ENCODE peak calls at places on chromosomes 4 and X, in ten cellular contexts. One of them, this sample, is unnamed.

GRCh38 chr4:2925931-2926860 is 37.0 kb downstream of the NOP14 start:
- DNase-seq in KG1: no peak
- DNase-seq in AG04449: no peak
- DNase-seq in foreskin fibroblast: no peak
- DNase-seq in A673: no peak
- DNase-seq in cerebellum: no peak
- DNase-seq in IMR-90: no peak
- DNase-seq in HFF-Myc: no peak
- DNase-seq in breast epithelium: no peak
- DNase-seq in M059J: no peak
- DNase-seq in this sample: no peak

GRCh38 chrX:24113161-24113560 is 36.4 kb upstream of the ZFX start:
- DNase-seq in KG1: no peak
- DNase-seq in AG04449: no peak
- DNase-seq in foreskin fibroblast: peak; percentile 33
- DNase-seq in A673: no peak
- DNase-seq in cerebellum: no peak
- DNase-seq in IMR-90: peak; percentile 76
- DNase-seq in HFF-Myc: peak; percentile 43
- DNase-seq in breast epithelium: no peak
- DNase-seq in M059J: peak; percentile 16
- DNase-seq in this sample: no peak

GRCh38 chrX:39857780-39858179 is 240.0 kb downstream of the BCOR start:
- DNase-seq in KG1: no peak
- DNase-seq in AG04449: no peak
- DNase-seq in foreskin fibroblast: no peak
- DNase-seq in A673: no peak
- DNase-seq in cerebellum: no peak
- DNase-seq in IMR-90: no peak
- DNase-seq in HFF-Myc: no peak
- DNase-seq in breast epithelium: no peak
- DNase-seq in M059J: peak; percentile 87
- DNase-seq in this sample: no peak

GRCh38 chr4:38949416-38950051 is 81.9 kb downstream of the FAM114A1 start:
- DNase-seq in KG1: no peak
- DNase-seq in AG04449: no peak
- DNase-seq in foreskin fibroblast: no peak
- DNase-seq in A673: no peak
- DNase-seq in cerebellum: peak; percentile 68
- DNase-seq in IMR-90: peak; percentile 70
- DNase-seq in HFF-Myc: no peak
- DNase-seq in breast epithelium: no peak
- DNase-seq in M059J: peak; percentile 69
- DNase-seq in this sample: no peak

GRCh38 chrX:47311857-47312774 is 58.3 kb upstream of the ZNF157 start:
- DNase-seq in KG1: no peak
- DNase-seq in AG04449: peak; percentile 4
- DNase-seq in foreskin fibroblast: peak; percentile 50
- DNase-seq in A673: peak; percentile 71
- DNase-seq in cerebellum: peak; percentile 21
- DNase-seq in IMR-90: peak; percentile 63
- DNase-seq in HFF-Myc: peak; percentile 26
- DNase-seq in breast epithelium: no peak
- DNase-seq in M059J: peak; percentile 68
- DNase-seq in this sample: peak; percentile 73

GRCh38 chrX:31331928-31332327 is 260.1 kb upstream of the FTHL17 start:
- DNase-seq in KG1: no peak
- DNase-seq in AG04449: no peak
- DNase-seq in foreskin fibroblast: no peak
- DNase-seq in A673: no peak
- DNase-seq in cerebellum: no peak
- DNase-seq in IMR-90: no peak
- DNase-seq in HFF-Myc: no peak
- DNase-seq in breast epithelium: no peak
- DNase-seq in M059J: peak; percentile 55
- DNase-seq in this sample: no peak

GRCh38 chr4:182924497-182924896 is 7.3 kb upstream of the DCTD start:
- DNase-seq in KG1: no peak
- DNase-seq in AG04449: no peak
- DNase-seq in foreskin fibroblast: no peak
- DNase-seq in A673: no peak
- DNase-seq in cerebellum: no peak
- DNase-seq in IMR-90: peak; percentile 92
- DNase-seq in HFF-Myc: no peak
- DNase-seq in breast epithelium: no peak
- DNase-seq in M059J: no peak
- DNase-seq in this sample: no peak

GRCh38 chr4:46818604-46819003 is 90.4 kb downstream of the COX7B2 start:
- DNase-seq in KG1: no peak
- DNase-seq in AG04449: no peak
- DNase-seq in foreskin fibroblast: no peak
- DNase-seq in A673: no peak
- DNase-seq in cerebellum: no peak
- DNase-seq in IMR-90: no peak
- DNase-seq in HFF-Myc: no peak
- DNase-seq in breast epithelium: no peak
- DNase-seq in M059J: peak; percentile 58
- DNase-seq in this sample: no peak

GRCh38 chrX:81280148-81280547 is 78.2 kb downstream of the SH3BGRL start:
- DNase-seq in KG1: no peak
- DNase-seq in AG04449: no peak
- DNase-seq in foreskin fibroblast: no peak
- DNase-seq in A673: peak; percentile 17
- DNase-seq in cerebellum: no peak
- DNase-seq in IMR-90: no peak
- DNase-seq in HFF-Myc: no peak
- DNase-seq in breast epithelium: no peak
- DNase-seq in M059J: no peak
- DNase-seq in this sample: no peak

GRCh38 chr4:54228064-54228527 is 997 bp upstream of the PDGFRA start:
- DNase-seq in KG1: no peak
- DNase-seq in AG04449: no peak
- DNase-seq in foreskin fibroblast: peak; percentile 88
- DNase-seq in A673: peak; percentile 37
- DNase-seq in cerebellum: peak; percentile 33
- DNase-seq in IMR-90: peak; percentile 82
- DNase-seq in HFF-Myc: peak; percentile 64
- DNase-seq in breast epithelium: peak; percentile 59
- DNase-seq in M059J: peak; percentile 62
- DNase-seq in this sample: peak; percentile 62

GRCh38 chrX:153688900-153689590 is 1.3 kb downstream of the SLC6A8 start:
- DNase-seq in KG1: no peak
- DNase-seq in AG04449: no peak
- DNase-seq in foreskin fibroblast: peak; percentile 33
- DNase-seq in A673: no peak
- DNase-seq in cerebellum: peak; percentile 40
- DNase-seq in IMR-90: peak; percentile 6
- DNase-seq in HFF-Myc: no peak
- DNase-seq in breast epithelium: peak; percentile 50
- DNase-seq in M059J: peak; percentile 45
- DNase-seq in this sample: no peak

GRCh38 chr4:40395166-40395900 is 60.2 kb downstream of the CHRNA9 start:
- DNase-seq in KG1: no peak
- DNase-seq in AG04449: no peak
- DNase-seq in foreskin fibroblast: no peak
- DNase-seq in A673: no peak
- DNase-seq in cerebellum: no peak
- DNase-seq in IMR-90: no peak
- DNase-seq in HFF-Myc: no peak
- DNase-seq in breast epithelium: no peak
- DNase-seq in M059J: no peak
- DNase-seq in this sample: no peak

GRCh38 chr4:20881658-20882057 is 181.4 kb downstream of the PACRGL start:
- DNase-seq in KG1: no peak
- DNase-seq in AG04449: no peak
- DNase-seq in foreskin fibroblast: no peak
- DNase-seq in A673: no peak
- DNase-seq in cerebellum: no peak
- DNase-seq in IMR-90: no peak
- DNase-seq in HFF-Myc: no peak
- DNase-seq in breast epithelium: no peak
- DNase-seq in M059J: no peak
- DNase-seq in this sample: no peak

GRCh38 chr4:54901202-54901601 is 224.2 kb downstream of the KDR start:
- DNase-seq in KG1: no peak
- DNase-seq in AG04449: no peak
- DNase-seq in foreskin fibroblast: no peak
- DNase-seq in A673: no peak
- DNase-seq in cerebellum: no peak
- DNase-seq in IMR-90: no peak
- DNase-seq in HFF-Myc: no peak
- DNase-seq in breast epithelium: no peak
- DNase-seq in M059J: no peak
- DNase-seq in this sample: no peak

GRCh38 chr4:3208826-3209225 is 40.1 kb upstream of the MSANTD1 start:
- DNase-seq in KG1: no peak
- DNase-seq in AG04449: no peak
- DNase-seq in foreskin fibroblast: no peak
- DNase-seq in A673: no peak
- DNase-seq in cerebellum: no peak
- DNase-seq in IMR-90: no peak
- DNase-seq in HFF-Myc: no peak
- DNase-seq in breast epithelium: no peak
- DNase-seq in M059J: no peak
- DNase-seq in this sample: no peak

GRCh38 chrX:50448565-50448964 is 22.1 kb downstream of the DGKK start:
- DNase-seq in KG1: no peak
- DNase-seq in AG04449: no peak
- DNase-seq in foreskin fibroblast: no peak
- DNase-seq in A673: no peak
- DNase-seq in cerebellum: no peak
- DNase-seq in IMR-90: peak; percentile 1
- DNase-seq in HFF-Myc: no peak
- DNase-seq in breast epithelium: no peak
- DNase-seq in M059J: peak; percentile 31
- DNase-seq in this sample: peak; percentile 75

GRCh38 chr4:107939307-107939706 is 8.0 kb downstream of the CYP2U1 start:
- DNase-seq in KG1: no peak
- DNase-seq in AG04449: peak; percentile 52
- DNase-seq in foreskin fibroblast: peak; percentile 31
- DNase-seq in A673: no peak
- DNase-seq in cerebellum: no peak
- DNase-seq in IMR-90: peak; percentile 56
- DNase-seq in HFF-Myc: no peak
- DNase-seq in breast epithelium: no peak
- DNase-seq in M059J: no peak
- DNase-seq in this sample: no peak

GRCh38 chr4:182370491-182370890 is 127.3 kb downstream of the TENM3 start:
- DNase-seq in KG1: no peak
- DNase-seq in AG04449: no peak
- DNase-seq in foreskin fibroblast: no peak
- DNase-seq in A673: no peak
- DNase-seq in cerebellum: no peak
- DNase-seq in IMR-90: peak; percentile 27
- DNase-seq in HFF-Myc: no peak
- DNase-seq in breast epithelium: no peak
- DNase-seq in M059J: no peak
- DNase-seq in this sample: no peak

GRCh38 chr4:153471691-153472080 is 5.5 kb downstream of the TMEM131L start:
- DNase-seq in KG1: no peak
- DNase-seq in AG04449: no peak
- DNase-seq in foreskin fibroblast: no peak
- DNase-seq in A673: no peak
- DNase-seq in cerebellum: no peak
- DNase-seq in IMR-90: no peak
- DNase-seq in HFF-Myc: no peak
- DNase-seq in breast epithelium: no peak
- DNase-seq in M059J: no peak
- DNase-seq in this sample: peak; percentile 31

GRCh38 chrX:119602701-119603255 is 3.4 kb downstream of the NKRF start:
- DNase-seq in KG1: no peak
- DNase-seq in AG04449: no peak
- DNase-seq in foreskin fibroblast: no peak
- DNase-seq in A673: no peak
- DNase-seq in cerebellum: no peak
- DNase-seq in IMR-90: no peak
- DNase-seq in HFF-Myc: no peak
- DNase-seq in breast epithelium: no peak
- DNase-seq in M059J: peak; percentile 24
- DNase-seq in this sample: no peak

GRCh38 chr4:158914178-158914577 is 145.4 kb downstream of the FNIP2 start:
- DNase-seq in KG1: no peak
- DNase-seq in AG04449: peak; percentile 59
- DNase-seq in foreskin fibroblast: peak; percentile 78
- DNase-seq in A673: peak; percentile 70
- DNase-seq in cerebellum: no peak
- DNase-seq in IMR-90: peak; percentile 84
- DNase-seq in HFF-Myc: no peak
- DNase-seq in breast epithelium: no peak
- DNase-seq in M059J: peak; percentile 79
- DNase-seq in this sample: no peak

GRCh38 chrX:136202889-136203288 is 48.3 kb downstream of the MAP7D3 start:
- DNase-seq in KG1: no peak
- DNase-seq in AG04449: no peak
- DNase-seq in foreskin fibroblast: no peak
- DNase-seq in A673: no peak
- DNase-seq in cerebellum: no peak
- DNase-seq in IMR-90: peak; percentile 30
- DNase-seq in HFF-Myc: no peak
- DNase-seq in breast epithelium: no peak
- DNase-seq in M059J: peak; percentile 65
- DNase-seq in this sample: no peak

GRCh38 chr4:71974681-71975080 is 57.1 kb upstream of the NPFFR2 start:
- DNase-seq in KG1: no peak
- DNase-seq in AG04449: no peak
- DNase-seq in foreskin fibroblast: no peak
- DNase-seq in A673: no peak
- DNase-seq in cerebellum: no peak
- DNase-seq in IMR-90: peak; percentile 6
- DNase-seq in HFF-Myc: no peak
- DNase-seq in breast epithelium: no peak
- DNase-seq in M059J: peak; percentile 41
- DNase-seq in this sample: no peak

GRCh38 chr4:90127706-90128345 is 632 bp downstream of the CCSER1 start:
- DNase-seq in KG1: no peak
- DNase-seq in AG04449: no peak
- DNase-seq in foreskin fibroblast: no peak
- DNase-seq in A673: no peak
- DNase-seq in cerebellum: peak; percentile 65
- DNase-seq in IMR-90: no peak
- DNase-seq in HFF-Myc: no peak
- DNase-seq in breast epithelium: no peak
- DNase-seq in M059J: no peak
- DNase-seq in this sample: no peak

GRCh38 chrX:57918750-57919436 is 8.6 kb upstream of the ZXDA start:
- DNase-seq in KG1: no peak
- DNase-seq in AG04449: no peak
- DNase-seq in foreskin fibroblast: peak; percentile 14
- DNase-seq in A673: peak; percentile 70
- DNase-seq in cerebellum: no peak
- DNase-seq in IMR-90: peak; percentile 17
- DNase-seq in HFF-Myc: no peak
- DNase-seq in breast epithelium: no peak
- DNase-seq in M059J: peak; percentile 68
- DNase-seq in this sample: peak; percentile 67

GRCh38 chrX:15143050-15143824 is 126.6 kb downstream of the ASB9 start:
- DNase-seq in KG1: peak; percentile 0
- DNase-seq in AG04449: no peak
- DNase-seq in foreskin fibroblast: peak; percentile 11
- DNase-seq in A673: peak; percentile 46
- DNase-seq in cerebellum: peak; percentile 23
- DNase-seq in IMR-90: peak; percentile 45
- DNase-seq in HFF-Myc: peak; percentile 10
- DNase-seq in breast epithelium: peak; percentile 28
- DNase-seq in M059J: peak; percentile 57
- DNase-seq in this sample: peak; percentile 50

GRCh38 chr4:15755321-15755750 is 22.8 kb upstream of the CD38 start:
- DNase-seq in KG1: no peak
- DNase-seq in AG04449: no peak
- DNase-seq in foreskin fibroblast: peak; percentile 24
- DNase-seq in A673: no peak
- DNase-seq in cerebellum: no peak
- DNase-seq in IMR-90: peak; percentile 69
- DNase-seq in HFF-Myc: no peak
- DNase-seq in breast epithelium: no peak
- DNase-seq in M059J: peak; percentile 91
- DNase-seq in this sample: no peak

GRCh38 chrX:136227948-136228584 is 23.1 kb downstream of the MAP7D3 start:
- DNase-seq in KG1: no peak
- DNase-seq in AG04449: no peak
- DNase-seq in foreskin fibroblast: no peak
- DNase-seq in A673: no peak
- DNase-seq in cerebellum: no peak
- DNase-seq in IMR-90: peak; percentile 48
- DNase-seq in HFF-Myc: no peak
- DNase-seq in breast epithelium: no peak
- DNase-seq in M059J: peak; percentile 73
- DNase-seq in this sample: no peak